ENCODE peak calls at places on chromosomes 11 and 22, in seven cellular contexts. H is adrenal gland, I is T follicular helper cell, P is astrocyte of the cerebellum, O is AG09309, U is frontal cortex, D is activated T-cell treated with anti-CD3 and anti-CD28 coated beads for 1 hour. C is an unnamed sample.

GRCh38 chr11:93861808-93862207 is 11.4 kb upstream of the VSTM5 start:
- DNase-seq in U (no peak), O (no peak), I (no peak), H (peak), P (no peak), D (no peak), C (no peak)

GRCh38 chr11:33500865-33501479 is 199.7 kb downstream of the C11orf91 start:
- DNase-seq in O (no peak), P (peak), D (no peak), H (peak), I (no peak), U (no peak), C (no peak)

GRCh38 chr11:27839226-27839913 is 139.1 kb upstream of the BDNF start:
- DNase-seq in P (peak), D (no peak), O (peak), U (no peak), I (no peak), H (no peak), C (no peak)

GRCh38 chr11:5596611-5597201 is at the start of gene TRIM6:
- DNase-seq in H (peak), O (no peak), U (no peak), D (no peak), P (no peak), I (no peak), C (peak)

GRCh38 chr11:68974421-68975194 is 6.2 kb downstream of the MRGPRD start:
- DNase-seq in H (no peak), I (no peak), D (no peak), U (no peak), P (no peak), O (no peak), C (peak)

GRCh38 chr11:56624661-56625110 is 10.0 kb upstream of the OR5M1 start:
- DNase-seq in D (no peak), O (peak), H (peak), I (no peak), P (peak), U (no peak), C (no peak)

GRCh38 chr22:47322854-47323253 is 560.4 kb downstream of the TBC1D22A start:
- DNase-seq in I (no peak), O (no peak), D (no peak), P (no peak), U (no peak), H (no peak), C (no peak)

GRCh38 chr22:23180893-23181762 is 819 bp downstream of the BCR start:
- DNase-seq in I (no peak), U (peak), P (no peak), O (no peak), H (peak), D (no peak), C (peak)

GRCh38 chr11:70739811-70740474 is 341.6 kb downstream of the CTTN start:
- DNase-seq in O (no peak), P (no peak), I (no peak), D (no peak), H (no peak), U (no peak), C (peak)

GRCh38 chr11:46437106-46437689 is 45.6 kb upstream of the CHRM4 start:
- DNase-seq in I (no peak), D (no peak), O (no peak), P (no peak), H (no peak), U (no peak), C (no peak)

GRCh38 chr11:68889948-68890446 is 13.6 kb downstream of the MRPL21 start:
- DNase-seq in I (no peak), U (no peak), D (no peak), O (peak), H (no peak), P (peak), C (no peak)

GRCh38 chr11:133843454-133843987 is 1.8 kb downstream of the SPATA19 start:
- DNase-seq in H (no peak), I (no peak), P (no peak), U (no peak), D (no peak), O (no peak), C (no peak)

GRCh38 chr11:71284525-71285092 is 32.2 kb upstream of the SHANK2 start:
- DNase-seq in O (no peak), D (no peak), I (no peak), U (no peak), P (no peak), H (no peak), C (no peak)